ENCODE peak calls at places on chromosomes 16 and 17, in four cellular contexts. P is neural progenitor cell, S is astrocyte of the spinal cord, B is bronchial epithelial cell. I is an unnamed sample.

GRCh38 chr16:31004658-31005057 is 5.8 kb downstream of the STX1B start:
- DNase-seq in P (no peak), S (no peak), B (no peak), I (no peak)

GRCh38 chr17:78125976-78126894 is 2.3 kb downstream of the TMC6 start:
- DNase-seq in P (no peak), S (no peak), B (no peak), I (no peak)

GRCh38 chr16:779561-779960 is 8.6 kb downstream of the RPUSD1 start:
- DNase-seq in P (no peak), S (no peak), B (no peak), I (no peak)

GRCh38 chr17:44872131-44872768 is 24.6 kb downstream of the HIGD1B start:
- DNase-seq in P (no peak), S (peak), B (peak), I (peak)

GRCh38 chr17:70603226-70603625 is 433.9 kb downstream of the KCNJ2 start:
- DNase-seq in P (no peak), S (no peak), B (no peak), I (no peak)

GRCh38 chr16:85184404-85184803 is 72.1 kb upstream of the CIBAR2 start:
- DNase-seq in P (no peak), S (no peak), B (no peak), I (no peak)

GRCh38 chr17:82941021-82942001 is 101.5 kb upstream of the ZNF750 start:
- DNase-seq in P (no peak), S (no peak), B (no peak), I (no peak)

GRCh38 chr16:81158964-81159363 is 62.8 kb upstream of the GCSH start:
- DNase-seq in P (peak), S (no peak), B (no peak), I (no peak)

GRCh38 chr17:6269474-6269873 is 165.4 kb downstream of the AIPL1 start:
- DNase-seq in P (peak), S (peak), B (peak), I (peak)

GRCh38 chr17:19388791-19389190 is 1.8 kb upstream of the MFAP4 start:
- DNase-seq in P (no peak), S (no peak), B (peak), I (no peak)

GRCh38 chr17:64178011-64178825 is 48.3 kb upstream of the ERN1 start:
- DNase-seq in P (no peak), S (no peak), B (no peak), I (no peak)

GRCh38 chr16:49603956-49604355 is 230.4 kb downstream of the C16orf78 start:
- DNase-seq in P (no peak), S (no peak), B (no peak), I (no peak)

GRCh38 chr17:20074489-20074888 is 65.3 kb downstream of the SPECC1 start:
- DNase-seq in P (no peak), S (no peak), B (no peak), I (no peak)

GRCh38 chr16:66298006-66298405 is 68.5 kb upstream of the CDH5 start:
- DNase-seq in P (peak), S (no peak), B (no peak), I (no peak)

GRCh38 chr16:50774405-50774804 is 32.5 kb downstream of the CYLD start:
- DNase-seq in P (no peak), S (no peak), B (no peak), I (no peak)

GRCh38 chr16:85570213-85570734 is 42.8 kb upstream of the GSE1 start:
- DNase-seq in P (no peak), S (no peak), B (no peak), I (no peak)

GRCh38 chr17:66580178-66580577 is 254.7 kb upstream of the CACNG5 start:
- DNase-seq in P (peak), S (peak), B (no peak), I (peak)

GRCh38 chr16:54403580-54403979 is 117.0 kb upstream of the IRX3 start:
- DNase-seq in P (no peak), S (no peak), B (no peak), I (no peak)

GRCh38 chr16:89670496-89671431 is 13.1 kb downstream of the SPATA33 start:
- DNase-seq in P (no peak), S (peak), B (peak), I (peak)

GRCh38 chr16:84350611-84351400 is 17.5 kb upstream of the ATP2C2 start:
- DNase-seq in P (no peak), S (no peak), B (no peak), I (no peak)

GRCh38 chr16:86631441-86631840 is 53.1 kb downstream of the FOXL1 start:
- DNase-seq in P (no peak), S (no peak), B (peak), I (no peak)

GRCh38 chr17:73030995-73031394 is 61.5 kb downstream of the SLC39A11 start:
- DNase-seq in P (no peak), S (no peak), B (no peak), I (no peak)

GRCh38 chr16:87131996-87132345 is 185.2 kb downstream of the C16orf95 start:
- DNase-seq in P (no peak), S (no peak), B (no peak), I (no peak)

GRCh38 chr16:66403531-66404145 is 23.5 kb upstream of the BEAN1 start:
- DNase-seq in P (no peak), S (no peak), B (no peak), I (no peak)

GRCh38 chr17:34710226-34710625 is 130.8 kb downstream of the TMEM132E start:
- DNase-seq in P (no peak), S (no peak), B (no peak), I (no peak)

GRCh38 chr17:77560841-77561240 is 397.7 kb upstream of the TNRC6C start:
- DNase-seq in P (no peak), S (no peak), B (no peak), I (no peak)

GRCh38 chr16:47045023-47045422 is 71.5 kb upstream of the DNAJA2 start:
- DNase-seq in P (no peak), S (no peak), B (no peak), I (peak)

GRCh38 chr16:69839240-69839688 is 77.1 kb downstream of the WWP2 start:
- DNase-seq in P (no peak), S (no peak), B (no peak), I (no peak)

GRCh38 chr17:79812206-79812968 is 15.5 kb upstream of the CBX8 start:
- DNase-seq in P (peak), S (no peak), B (no peak), I (no peak)

GRCh38 chr16:86220552-86220951 is 289.8 kb upstream of the FOXF1 start:
- DNase-seq in P (no peak), S (no peak), B (no peak), I (no peak)

GRCh38 chr16:67529639-67530012 is 997 bp downstream of the RIPOR1 start:
- DNase-seq in P (peak), S (no peak), B (no peak), I (peak)

GRCh38 chr17:81510798-81511549 is 1.6 kb downstream of the ACTG1 start:
- DNase-seq in P (no peak), S (peak), B (no peak), I (peak)

GRCh38 chr16:84982434-84982833 is 28.9 kb downstream of the ZDHHC7 start:
- DNase-seq in P (no peak), S (no peak), B (no peak), I (no peak)

GRCh38 chr16:842061-842476 is 41.5 kb upstream of the GNG13 start:
- DNase-seq in P (no peak), S (no peak), B (no peak), I (peak)

GRCh38 chr17:79917902-79918484 is 78.8 kb upstream of the CBX4 start:
- DNase-seq in P (no peak), S (no peak), B (no peak), I (no peak)

GRCh38 chr17:81365148-81365600 is 30.1 kb upstream of the BAHCC1 start:
- DNase-seq in P (peak), S (peak), B (peak), I (peak)

GRCh38 chr17:50212121-50212843 is 10.9 kb upstream of the COL1A1 start:
- DNase-seq in P (no peak), S (peak), B (no peak), I (peak)

GRCh38 chr17:15744885-15745284 is 12.8 kb downstream of the TBC1D26 start:
- DNase-seq in P (no peak), S (peak), B (no peak), I (no peak)

GRCh38 chr16:59111280-59111679 is 377.2 kb upstream of the GOT2 start:
- DNase-seq in P (peak), S (no peak), B (no peak), I (no peak)

GRCh38 chr16:59113009-59113408 is 378.9 kb upstream of the GOT2 start:
- DNase-seq in P (no peak), S (no peak), B (no peak), I (no peak)

GRCh38 chr16:59108374-59108773 is 374.3 kb upstream of the GOT2 start:
- DNase-seq in P (no peak), S (no peak), B (no peak), I (no peak)
- TF ChIP-seq CTCF in P (no peak), S (no peak), B (no peak), I (no peak)

GRCh38 chr16:3984111-3985060 is 103.9 kb upstream of the CREBBP start:
- DNase-seq in P (no peak), S (no peak), B (no peak), I (no peak)

GRCh38 chr16:3986235-3986544 is 105.7 kb upstream of the CREBBP start:
- DNase-seq in P (no peak), S (no peak), B (no peak), I (no peak)

GRCh38 chr16:3988824-3989223 is 108.3 kb upstream of the CREBBP start:
- DNase-seq in P (no peak), S (no peak), B (no peak), I (no peak)

GRCh38 chr16:3983081-3983520 is 102.6 kb upstream of the CREBBP start:
- DNase-seq in P (peak), S (peak), B (peak), I (peak)

GRCh38 chr16:3987231-3987630 is 106.7 kb upstream of the CREBBP start:
- DNase-seq in P (no peak), S (no peak), B (no peak), I (no peak)
- TF ChIP-seq CTCF in P (no peak), S (no peak), B (no peak), I (no peak)

GRCh38 chr17:38970128-38970527 is 2.9 kb upstream of the FBXO47 start:
- DNase-seq in P (no peak), S (no peak), B (no peak), I (no peak)

GRCh38 chr17:38969281-38969680 is 2.1 kb upstream of the FBXO47 start:
- DNase-seq in P (no peak), S (no peak), B (no peak), I (no peak)

GRCh38 chr17:38970804-38971203 is 3.6 kb upstream of the FBXO47 start:
- DNase-seq in P (no peak), S (no peak), B (peak), I (no peak)

DNA sequence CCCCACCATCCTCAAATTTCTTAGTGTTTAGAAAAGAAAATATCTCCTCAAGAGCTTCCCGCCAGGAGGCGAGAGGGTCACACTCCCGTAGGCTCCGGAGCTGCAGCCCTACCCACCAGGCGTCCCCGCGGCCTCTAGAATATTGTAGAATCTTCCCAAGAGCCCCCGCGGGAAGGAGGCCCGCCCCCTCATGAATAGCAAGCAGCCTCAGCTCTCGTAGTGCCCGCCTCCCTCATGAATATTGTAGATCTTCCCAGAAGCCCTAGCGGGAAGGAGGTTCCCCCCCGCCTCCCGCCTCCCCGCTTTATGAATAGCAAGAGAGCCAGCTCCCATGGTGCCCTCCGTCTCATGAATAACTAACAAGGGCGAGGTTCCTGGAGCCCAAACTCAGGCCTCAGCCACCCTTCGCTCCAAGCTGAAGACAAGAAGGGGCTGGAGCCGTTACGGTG is at the start of gene FBXO47:
- DNase-seq in P (peak), S (peak), B (peak), I (peak)
- TF ChIP-seq CTCF in P (no peak), S (no peak), B (no peak), I (no peak)

DNA sequence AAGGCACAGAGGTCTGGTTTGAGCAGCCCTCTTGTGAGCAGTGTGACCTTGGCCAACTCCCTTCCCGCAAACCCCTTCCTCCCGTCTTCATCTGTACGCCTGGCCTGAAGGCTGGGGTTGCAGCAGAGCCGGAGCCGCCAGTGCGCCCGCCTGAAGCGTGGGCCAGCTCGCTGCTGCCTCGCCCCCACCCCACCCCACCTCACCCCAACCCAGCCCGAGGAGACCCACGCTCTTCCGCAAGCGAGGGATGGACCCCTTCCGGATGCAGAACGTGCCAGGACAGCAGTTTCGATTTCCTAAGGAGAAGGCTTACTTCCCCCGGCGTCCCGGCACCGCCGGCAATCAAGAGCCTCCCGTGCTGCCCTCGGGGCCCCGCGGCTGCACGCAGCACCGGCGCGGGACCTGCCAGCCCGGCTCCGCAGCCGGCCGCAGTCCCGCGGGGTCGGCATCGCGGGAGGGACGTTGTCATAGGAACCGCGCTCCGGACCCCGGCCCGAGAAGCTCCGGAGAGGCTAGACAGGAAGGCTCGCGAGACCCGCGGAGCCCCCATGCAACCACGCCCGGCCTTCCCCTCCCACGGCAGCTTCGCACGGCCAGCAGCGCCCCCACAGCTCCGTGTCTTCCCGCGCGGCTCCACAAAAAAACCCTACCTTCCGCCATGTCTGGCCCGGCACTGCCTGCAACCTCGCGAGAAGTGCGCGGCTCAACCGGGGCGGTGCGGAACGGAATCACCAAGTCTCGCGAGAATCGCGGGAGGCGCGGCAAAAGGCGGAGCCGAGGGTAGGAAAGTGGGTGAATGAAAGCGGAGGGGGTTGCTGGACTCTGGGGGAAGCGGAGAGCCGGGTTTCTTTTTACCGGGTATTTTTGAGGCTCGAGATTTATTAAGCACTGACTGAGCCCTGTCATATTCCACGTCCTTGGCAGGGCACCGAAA is at the start of gene ANKFY1:
- DNase-seq in P (peak), S (peak), B (peak), I (peak)
- TF ChIP-seq CTCF in P (peak), S (peak), B (peak), I (no peak)

GRCh38 chr16:10921536-10922327 is 20.5 kb downstream of the DEXI start:
- DNase-seq in P (no peak), S (no peak), B (no peak), I (peak)

GRCh38 chr16:10916534-10916933 is 25.7 kb downstream of the DEXI start:
- DNase-seq in P (no peak), S (no peak), B (no peak), I (no peak)

GRCh38 chr16:10920726-10921427 is 21.4 kb downstream of the DEXI start:
- DNase-seq in P (no peak), S (no peak), B (no peak), I (no peak)

GRCh38 chr16:10918294-10919002 is 23.8 kb downstream of the DEXI start:
- DNase-seq in P (peak), S (peak), B (peak), I (peak)

GRCh38 chr16:10919003-10919351 is 23.3 kb downstream of the DEXI start:
- DNase-seq in P (no peak), S (no peak), B (no peak), I (no peak)
- TF ChIP-seq CTCF in P (no peak), S (no peak), B (no peak), I (no peak)

GRCh38 chr17:13746379-13746778 is 144.7 kb upstream of the HS3ST3A1 start:
- DNase-seq in P (no peak), S (no peak), B (no peak), I (no peak)
- TF ChIP-seq CTCF in P (no peak), S (no peak), B (no peak), I (no peak)

DNA sequence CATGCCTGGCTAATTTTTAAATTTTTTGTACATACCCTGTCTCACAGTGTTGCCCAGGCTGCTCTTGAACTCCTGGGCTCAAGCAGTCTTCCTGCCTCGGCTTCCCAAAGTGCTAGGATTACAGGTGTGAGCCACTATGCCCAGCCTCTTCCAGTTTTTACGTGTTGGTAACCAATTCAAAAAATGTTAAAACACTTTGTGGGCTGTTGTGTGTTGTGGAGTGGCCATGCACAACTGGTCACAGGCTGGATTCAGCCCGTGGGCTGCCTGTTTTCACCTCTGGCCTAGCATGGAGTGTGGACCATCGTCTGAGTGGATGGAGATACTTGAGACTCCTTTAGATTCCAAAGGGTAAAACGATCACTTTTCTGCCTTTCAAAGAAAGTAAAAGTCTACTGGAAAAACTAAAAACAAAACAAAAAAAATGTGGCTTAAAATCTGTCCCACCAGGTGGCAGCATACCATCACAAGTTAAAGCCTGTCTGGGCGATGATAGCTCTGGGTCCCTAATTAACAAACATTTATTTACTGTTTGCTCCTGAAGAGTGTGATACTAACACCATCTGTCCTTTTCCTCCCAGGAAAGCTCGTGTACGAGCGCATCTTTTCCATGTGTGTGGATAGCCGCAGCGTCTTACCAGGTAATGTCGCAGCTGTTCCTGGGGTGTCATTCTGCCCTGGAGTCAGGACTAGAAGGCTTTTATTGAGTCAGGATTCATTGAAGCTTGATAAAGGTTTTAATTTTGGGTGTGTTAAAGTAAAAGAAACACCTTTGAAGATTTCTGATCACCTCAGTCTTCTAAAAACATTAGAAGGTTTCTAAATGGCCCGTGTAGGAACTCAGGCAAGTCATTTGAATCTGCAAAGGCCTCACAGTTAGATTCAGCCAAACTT is 45.8 kb downstream of the VPS35L start:
- DNase-seq in P (peak), S (peak), B (peak), I (peak)
- TF ChIP-seq CTCF in P (peak), S (peak), B (peak), I (peak)